ENCODE peak calls at places on chromosomes 13 and 19, in nine cellular contexts. V is tibial nerve; Q is thoracic aorta; J is psoas muscle; G is AG04450; U is GM10248; S is neural crest cell; Z is CD8-positive, alpha-beta T cell; R is stomach. Y is an unnamed sample.

GRCh38 chr19:36972594-36972993 is 56.5 kb downstream of the ZNF568 start:
- DNase-seq in G (no peak), Z (no peak), Q (no peak), R (no peak), U (no peak), S (no peak), J (no peak), V (no peak), Y (no peak)

GRCh38 chr13:103282571-103283450 is 216.6 kb upstream of the SLC10A2 start:
- DNase-seq in S (no peak), V (no peak), Z (no peak), G (peak), U (no peak), Q (no peak), R (no peak), J (no peak), Y (no peak)

GRCh38 chr13:25080773-25081172 is 15.2 kb upstream of the PABPC3 start:
- DNase-seq in S (no peak), J (no peak), U (no peak), Q (no peak), R (no peak), G (no peak), V (no peak), Z (no peak), Y (no peak)

GRCh38 chr13:43783820-43784219 is 3.0 kb downstream of the ENOX1 start:
- DNase-seq in G (no peak), V (no peak), U (no peak), S (no peak), Q (no peak), Z (no peak), R (no peak), J (no peak), Y (no peak)

GRCh38 chr19:45153339-45154063 is 7.3 kb downstream of the NKPD1 start:
- DNase-seq in S (peak), G (no peak), R (peak), U (no peak), V (no peak), J (peak), Z (peak), Q (no peak), Y (no peak)

GRCh38 chr13:62706035-62706434 is 1290.4 kb upstream of the PCDH20 start:
- DNase-seq in V (no peak), S (no peak), U (no peak), Q (no peak), Z (no peak), J (no peak), R (no peak), G (no peak), Y (no peak)

GRCh38 chr13:103386341-103386740 is 320.1 kb upstream of the SLC10A2 start:
- DNase-seq in S (no peak), G (no peak), Z (no peak), U (no peak), Q (no peak), V (no peak), J (no peak), R (no peak), Y (no peak)

GRCh38 chr19:40612831-40613668 is 11.9 kb downstream of the LTBP4 start:
- DNase-seq in V (peak), U (peak), Z (peak), G (no peak), Q (no peak), J (no peak), R (peak), S (no peak), Y (peak)

GRCh38 chr13:108044929-108045328 is 170.4 kb downstream of the LIG4 start:
- DNase-seq in S (no peak), U (no peak), Z (no peak), Q (no peak), V (no peak), R (no peak), J (no peak), G (no peak), Y (no peak)

GRCh38 chr19:19499272-19499995 is 15.9 kb downstream of the TSSK6 start:
- DNase-seq in U (no peak), G (no peak), Q (no peak), V (no peak), S (no peak), R (no peak), J (no peak), Z (no peak), Y (no peak)

GRCh38 chr13:93409001-93409400 is 182.4 kb downstream of the GPC6 start:
- DNase-seq in G (no peak), U (no peak), V (no peak), R (no peak), Z (no peak), J (no peak), S (no peak), Q (no peak), Y (no peak)

GRCh38 chr19:13014101-13014920 is 19.0 kb downstream of the NFIX start:
- DNase-seq in V (no peak), S (no peak), G (no peak), R (no peak), Q (no peak), J (no peak), U (no peak), Z (no peak), Y (no peak)

GRCh38 chr13:94917814-94918213 is 205.5 kb upstream of the SOX21 start:
- DNase-seq in J (no peak), Z (no peak), R (no peak), Q (no peak), U (no peak), S (no peak), V (no peak), G (no peak), Y (no peak)

GRCh38 chr13:73141292-73141771 is 82.5 kb downstream of the KLF5 start:
- DNase-seq in R (peak), Z (no peak), Q (no peak), S (no peak), V (no peak), G (no peak), U (no peak), J (no peak), Y (no peak)

GRCh38 chr19:30439271-30439750 is 67.1 kb downstream of the ZNF536 start:
- DNase-seq in S (no peak), G (no peak), J (no peak), R (no peak), Z (no peak), Q (no peak), U (no peak), V (no peak), Y (no peak)

GRCh38 chr13:97268772-97269171 is 46.6 kb downstream of the MBNL2 start:
- DNase-seq in Z (no peak), J (no peak), V (no peak), R (no peak), S (no peak), G (no peak), Q (no peak), U (no peak), Y (no peak)

GRCh38 chr19:4693471-4694121 is 23.5 kb upstream of the MYDGF start:
- DNase-seq in U (no peak), V (no peak), J (no peak), G (no peak), R (no peak), Q (no peak), S (no peak), Z (no peak), Y (no peak)

GRCh38 chr13:97185291-97185690 is 36.8 kb upstream of the MBNL2 start:
- DNase-seq in J (no peak), R (no peak), G (no peak), U (no peak), Q (no peak), V (no peak), S (no peak), Z (no peak), Y (no peak)

GRCh38 chr13:25882732-25883357 is 169.0 kb downstream of the SHISA2 start:
- DNase-seq in V (no peak), G (no peak), Q (no peak), R (no peak), J (no peak), Z (no peak), U (no peak), S (no peak), Y (no peak)

GRCh38 chr19:3357731-3358391 is 8.5 kb upstream of the NFIC start:
- DNase-seq in V (no peak), S (no peak), Z (no peak), R (no peak), U (no peak), J (no peak), G (no peak), Q (no peak), Y (no peak)

GRCh38 chr13:113225515-113225914 is 16.1 kb downstream of the CUL4A start:
- DNase-seq in G (no peak), Q (no peak), Z (no peak), U (no peak), V (no peak), S (no peak), J (no peak), R (no peak), Y (no peak)

GRCh38 chr19:52638601-52639000 is 446 bp upstream of the ZNF83 start:
- DNase-seq in V (no peak), U (peak), G (peak), S (no peak), Q (no peak), Z (no peak), J (peak), R (no peak), Y (peak)

GRCh38 chr19:51462276-51462675 is 4.0 kb upstream of the SIGLEC8 start:
- DNase-seq in U (no peak), V (no peak), G (no peak), Q (no peak), Z (no peak), S (no peak), J (no peak), R (peak), Y (no peak)

GRCh38 chr19:55246462-55247451 is 12.1 kb downstream of the PPP6R1 start:
- DNase-seq in G (no peak), Q (no peak), V (no peak), U (no peak), Z (no peak), S (no peak), J (no peak), R (no peak), Y (no peak)

GRCh38 chr13:114124921-114125320 is 7.5 kb downstream of the RASA3 start:
- DNase-seq in U (peak), V (no peak), J (no peak), S (no peak), G (peak), Q (no peak), R (no peak), Z (no peak), Y (peak)

GRCh38 chr13:98650376-98651107 is 73.6 kb upstream of the STK24 start:
- DNase-seq in S (no peak), Z (no peak), Q (no peak), R (peak), J (no peak), U (no peak), V (no peak), G (no peak), Y (no peak)

GRCh38 chr19:5314012-5314906 is 26.4 kb downstream of the PTPRS start:
- DNase-seq in U (no peak), S (no peak), Q (no peak), G (no peak), R (no peak), Z (no peak), J (no peak), V (no peak), Y (no peak)

GRCh38 chr19:40687525-40688016 is 2.9 kb downstream of the NUMBL start:
- DNase-seq in Z (no peak), S (no peak), G (no peak), V (peak), U (peak), J (peak), Q (peak), R (peak), Y (peak)

GRCh38 chr13:21138561-21138960 is 37.8 kb downstream of the SKA3 start:
- DNase-seq in Z (no peak), G (no peak), J (no peak), V (no peak), U (no peak), R (no peak), Q (no peak), S (no peak), Y (no peak)

GRCh38 chr13:21137696-21138095 is 38.7 kb downstream of the SKA3 start:
- DNase-seq in Q (no peak), Z (no peak), G (no peak), R (no peak), S (no peak), U (no peak), J (no peak), V (no peak), Y (no peak)

GRCh38 chr13:21142766-21143165 is 33.6 kb downstream of the SKA3 start:
- DNase-seq in J (no peak), G (no peak), Q (no peak), Z (no peak), U (no peak), R (no peak), S (no peak), V (no peak), Y (no peak)

GRCh38 chr13:21134475-21134874 is 41.9 kb downstream of the SKA3 start:
- DNase-seq in G (no peak), Z (no peak), V (no peak), J (no peak), U (no peak), Q (no peak), R (no peak), S (no peak), Y (no peak)

GRCh38 chr13:21139374-21139773 is 37.0 kb downstream of the SKA3 start:
- DNase-seq in S (no peak), Z (no peak), V (no peak), U (no peak), G (no peak), R (no peak), Q (no peak), J (no peak), Y (no peak)
- TF ChIP-seq CTCF in S (no peak), Z (no peak), V (no peak), U (no peak), G (no peak), R (no peak), Q (no peak), J (no peak), Y (no peak)

GRCh38 chr19:8487137-8487851 is 15.1 kb downstream of the PRAM1 start:
- DNase-seq in V (peak), Z (peak), S (no peak), R (no peak), U (peak), G (no peak), J (no peak), Q (no peak), Y (peak)
- TF ChIP-seq CTCF in V (no peak), Z (no peak), S (no peak), R (no peak), U (no peak), G (no peak), J (no peak), Q (no peak), Y (no peak)

GRCh38 chr19:33676999-33677665 is 55.4 kb downstream of the CHST8 start:
- DNase-seq in V (no peak), S (no peak), U (no peak), J (no peak), G (no peak), Q (no peak), R (peak), Z (no peak), Y (no peak)
- TF ChIP-seq CTCF in V (no peak), S (no peak), U (no peak), J (no peak), G (no peak), Q (no peak), R (no peak), Z (no peak), Y (no peak)

DNA sequence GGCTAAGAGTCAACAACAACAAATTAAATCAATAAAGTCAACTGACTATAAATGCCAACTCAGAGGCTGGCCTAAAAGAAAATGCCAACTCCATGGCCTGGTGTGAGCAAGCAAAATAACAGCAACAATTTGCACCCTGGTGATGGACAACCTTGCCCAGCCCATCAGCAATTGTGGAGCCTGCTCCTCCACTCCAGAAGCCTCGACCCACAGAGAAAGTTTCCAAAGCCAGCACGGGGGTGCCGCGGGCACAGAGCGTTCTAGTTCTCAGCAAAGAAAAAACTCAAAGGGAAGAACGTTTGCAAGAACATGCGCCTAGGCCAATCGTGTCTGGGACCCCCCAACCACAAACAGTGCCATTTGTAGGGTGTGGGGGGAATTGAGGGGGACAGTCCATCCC is 11.3 kb downstream of the EPS15L1 start:
- DNase-seq in Z (no peak), V (no peak), Q (no peak), S (no peak), G (no peak), R (no peak), J (no peak), U (no peak), Y (no peak)
- TF ChIP-seq CTCF in Z (no peak), V (no peak), Q (no peak), S (no peak), G (no peak), R (no peak), J (no peak), U (no peak), Y (no peak)

DNA sequence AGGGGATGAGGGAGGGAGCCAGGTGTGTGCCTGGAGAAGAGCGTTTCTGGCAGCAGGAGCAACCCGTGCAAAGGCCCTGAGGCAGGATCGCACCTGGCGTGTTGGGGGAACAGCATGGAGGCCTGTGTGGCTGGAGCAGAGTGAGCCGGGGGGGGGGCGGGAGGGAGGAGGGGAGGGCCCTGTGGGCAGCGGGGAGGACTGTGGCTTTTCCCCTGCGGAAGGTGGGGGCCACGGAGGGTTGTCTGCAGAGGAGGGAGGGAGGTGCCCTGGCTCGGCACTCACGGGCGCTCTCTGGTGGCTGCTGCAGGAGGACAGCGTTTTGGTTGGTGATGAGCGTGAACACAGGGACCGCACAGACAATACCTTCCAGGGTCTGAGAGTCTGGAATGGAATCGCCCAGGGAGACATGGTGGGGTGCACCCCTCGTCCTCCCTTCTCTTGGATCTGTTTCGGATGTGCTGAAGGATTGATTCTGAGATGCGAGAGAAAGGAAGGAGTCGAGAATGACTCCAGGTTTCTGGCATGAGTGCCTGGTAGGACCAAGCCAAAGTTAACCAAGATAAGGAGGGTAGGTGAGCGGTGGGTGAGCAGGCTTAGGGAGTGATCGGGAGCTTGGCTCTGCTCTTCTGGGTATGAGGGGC is 6.5 kb downstream of the RAB11B start:
- DNase-seq in G (no peak), Z (peak), R (peak), J (peak), S (peak), V (peak), Q (no peak), U (peak), Y (peak)
- TF ChIP-seq CTCF in G (peak), Z (peak), R (peak), J (peak), S (peak), V (peak), Q (peak), U (peak), Y (peak)

GRCh38 chr19:38675611-38676010 is 28.2 kb downstream of the ACTN4 start:
- DNase-seq in J (no peak), U (no peak), Q (no peak), R (no peak), Z (no peak), V (no peak), S (no peak), G (no peak), Y (peak)
- TF ChIP-seq CTCF in J (no peak), U (no peak), Q (no peak), R (no peak), Z (no peak), V (no peak), S (no peak), G (no peak), Y (peak)

GRCh38 chr19:46788101-46788967 is at the start of gene SLC1A5:
- DNase-seq in G (peak), J (peak), V (peak), R (peak), U (peak), Q (peak), Z (peak), S (peak), Y (peak)
- TF ChIP-seq CTCF in G (no peak), J (no peak), V (peak), R (no peak), U (no peak), Q (no peak), Z (no peak), S (no peak), Y (no peak)

GRCh38 chr19:48896191-48896720 is 2.3 kb downstream of the TULP2 start:
- DNase-seq in R (no peak), U (peak), S (peak), V (peak), J (peak), Q (no peak), Z (no peak), G (no peak), Y (no peak)

GRCh38 chr19:48900477-48901452 is 653 bp downstream of the NUCB1 start:
- DNase-seq in J (no peak), Q (no peak), U (no peak), R (no peak), V (no peak), S (no peak), G (no peak), Z (no peak), Y (no peak)

GRCh38 chr19:48897181-48897580 is 1.4 kb downstream of the TULP2 start:
- DNase-seq in V (no peak), R (no peak), U (no peak), G (no peak), Q (no peak), Z (no peak), J (no peak), S (no peak), Y (no peak)

GRCh38 chr19:48895226-48895625 is 3.3 kb downstream of the TULP2 start:
- DNase-seq in S (no peak), U (no peak), Q (no peak), G (no peak), V (no peak), R (no peak), Z (no peak), J (no peak), Y (no peak)

GRCh38 chr19:48899781-48900476 is at the start of gene NUCB1:
- DNase-seq in V (peak), Q (peak), Z (peak), R (peak), G (peak), U (peak), S (peak), J (peak), Y (peak)
- TF ChIP-seq CTCF in V (peak), Q (peak), Z (no peak), R (peak), G (peak), U (no peak), S (peak), J (peak), Y (no peak)